ENCODE peak calls at places on chromosomes 12 and 14, in seven cellular contexts. Y, K, O, I, B, S and W are unnamed samples.

GRCh38 chr14:81169711-81170103 is 51.1 kb downstream of the GTF2A1 start:
- DNase-seq in Y (no peak), K (peak), O (no peak), I (peak), B (peak), S (no peak), W (peak)

GRCh38 chr14:50622978-50623377 is 45.1 kb downstream of the SAV1 start:
- DNase-seq in Y (no peak), K (no peak), O (no peak), I (no peak), B (no peak), S (no peak), W (no peak)

GRCh38 chr14:101037021-101037817 is 133.7 kb upstream of the RTL1 start:
- DNase-seq in Y (no peak), K (no peak), O (no peak), I (no peak), B (no peak), S (no peak), W (no peak)

GRCh38 chr14:94562941-94563883 is 2.0 kb downstream of the SERPINA4 start:
- DNase-seq in Y (no peak), K (no peak), O (no peak), I (no peak), B (no peak), S (no peak), W (no peak)

GRCh38 chr12:76346798-76347420 is 1.3 kb downstream of the BBS10 start:
- DNase-seq in Y (peak), K (peak), O (peak), I (peak), B (peak), S (peak), W (no peak)

GRCh38 chr12:51926064-51926632 is 18.8 kb downstream of the ACVRL1 start:
- DNase-seq in Y (peak), K (no peak), O (no peak), I (no peak), B (no peak), S (no peak), W (no peak)

GRCh38 chr12:107152331-107152730 is 59.0 kb upstream of the CRY1 start:
- DNase-seq in Y (no peak), K (peak), O (no peak), I (peak), B (no peak), S (no peak), W (no peak)

GRCh38 chr14:60616326-60617044 is 32.8 kb downstream of the SIX1 start:
- DNase-seq in Y (no peak), K (no peak), O (peak), I (peak), B (no peak), S (peak), W (no peak)

GRCh38 chr12:125159687-125160086 is 94.5 kb downstream of the AACS start:
- DNase-seq in Y (no peak), K (no peak), O (no peak), I (no peak), B (no peak), S (no peak), W (no peak)

GRCh38 chr14:61927521-61927920 is 165.3 kb downstream of the SNAPC1 start:
- DNase-seq in Y (peak), K (peak), O (no peak), I (peak), B (no peak), S (no peak), W (no peak)

GRCh38 chr12:110249716-110250225 is 31.3 kb upstream of the ATP2A2 start:
- DNase-seq in Y (no peak), K (no peak), O (no peak), I (no peak), B (peak), S (no peak), W (no peak)

GRCh38 chr12:75784591-75784990 is 247.0 kb downstream of the PHLDA1 start:
- DNase-seq in Y (peak), K (no peak), O (peak), I (no peak), B (peak), S (no peak), W (no peak)

GRCh38 chr12:85626031-85626781 is 210.0 kb downstream of the RASSF9 start:
- DNase-seq in Y (peak), K (peak), O (no peak), I (peak), B (no peak), S (no peak), W (no peak)

GRCh38 chr12:106348411-106348810 is 9.1 kb upstream of the POLR3B start:
- DNase-seq in Y (no peak), K (no peak), O (no peak), I (no peak), B (no peak), S (no peak), W (no peak)

GRCh38 chr12:124861492-124861891 is 2.2 kb downstream of the SCARB1 start:
- DNase-seq in Y (peak), K (no peak), O (no peak), I (peak), B (no peak), S (no peak), W (no peak)

GRCh38 chr14:98462908-98463307 is 809.1 kb downstream of the BCL11B start:
- DNase-seq in Y (no peak), K (no peak), O (no peak), I (no peak), B (no peak), S (no peak), W (no peak)